ENCODE peak calls at places on chromosomes 16 and 17, in seven cellular contexts. One of them, this sample, is unnamed.
A peak's percentile ranks its signal among the peaks of the same experiment; 100 is the strongest.

GRCh38 chr16:25493136-25493811 is 198.5 kb upstream of the HS3ST4 start:
- DNase-seq in ascending aorta: no peak
- DNase-seq in Caco-2: no peak
- DNase-seq in neural progenitor cell: no peak
- DNase-seq in CD8-positive, alpha-beta memory T cell: no peak
- DNase-seq in right lobe of liver: no peak
- DNase-seq in CD8-positive, alpha-beta T cell: no peak
- DNase-seq in this sample: no peak

GRCh38 chr17:55690105-55690508 is 32.6 kb downstream of the TMEM100 start:
- DNase-seq in ascending aorta: no peak
- DNase-seq in Caco-2: no peak
- DNase-seq in neural progenitor cell: no peak
- DNase-seq in CD8-positive, alpha-beta memory T cell: no peak
- DNase-seq in right lobe of liver: no peak
- DNase-seq in CD8-positive, alpha-beta T cell: no peak
- DNase-seq in this sample: no peak

GRCh38 chr16:88348377-88349152 is 34.2 kb upstream of the ZNF469 start:
- DNase-seq in ascending aorta: no peak
- DNase-seq in Caco-2: no peak
- DNase-seq in neural progenitor cell: no peak
- DNase-seq in CD8-positive, alpha-beta memory T cell: no peak
- DNase-seq in right lobe of liver: peak; percentile 12
- DNase-seq in CD8-positive, alpha-beta T cell: no peak
- DNase-seq in this sample: peak; percentile 17

GRCh38 chr16:83517398-83517797 is 290.4 kb upstream of the HSBP1 start:
- DNase-seq in ascending aorta: no peak
- DNase-seq in Caco-2: no peak
- DNase-seq in neural progenitor cell: no peak
- DNase-seq in CD8-positive, alpha-beta memory T cell: no peak
- DNase-seq in right lobe of liver: no peak
- DNase-seq in CD8-positive, alpha-beta T cell: no peak
- DNase-seq in this sample: no peak

GRCh38 chr17:19579867-19580565 is 46.4 kb downstream of the SLC47A1 start:
- DNase-seq in ascending aorta: no peak
- DNase-seq in Caco-2: no peak
- DNase-seq in neural progenitor cell: peak; percentile 23
- DNase-seq in CD8-positive, alpha-beta memory T cell: no peak
- DNase-seq in right lobe of liver: peak; percentile 34
- DNase-seq in CD8-positive, alpha-beta T cell: no peak
- DNase-seq in this sample: no peak

GRCh38 chr16:49952386-49952785 is 72.6 kb upstream of the CNEP1R1 start:
- DNase-seq in ascending aorta: no peak
- DNase-seq in Caco-2: no peak
- DNase-seq in neural progenitor cell: no peak
- DNase-seq in CD8-positive, alpha-beta memory T cell: no peak
- DNase-seq in right lobe of liver: no peak
- DNase-seq in CD8-positive, alpha-beta T cell: no peak
- DNase-seq in this sample: no peak

GRCh38 chr17:72760368-72760767 is 332.1 kb downstream of the SLC39A11 start:
- DNase-seq in ascending aorta: no peak
- DNase-seq in Caco-2: no peak
- DNase-seq in neural progenitor cell: no peak
- DNase-seq in CD8-positive, alpha-beta memory T cell: no peak
- DNase-seq in right lobe of liver: no peak
- DNase-seq in CD8-positive, alpha-beta T cell: no peak
- DNase-seq in this sample: no peak

GRCh38 chr17:19502517-19502916 is 31.1 kb upstream of the SLC47A1 start:
- DNase-seq in ascending aorta: no peak
- DNase-seq in Caco-2: no peak
- DNase-seq in neural progenitor cell: no peak
- DNase-seq in CD8-positive, alpha-beta memory T cell: peak; percentile 63
- DNase-seq in right lobe of liver: no peak
- DNase-seq in CD8-positive, alpha-beta T cell: peak; percentile 32
- DNase-seq in this sample: no peak

GRCh38 chr17:4175921-4176802 is 33.2 kb downstream of the CYB5D2 start:
- DNase-seq in ascending aorta: no peak
- DNase-seq in Caco-2: no peak
- DNase-seq in neural progenitor cell: no peak
- DNase-seq in CD8-positive, alpha-beta memory T cell: peak; percentile 64
- DNase-seq in right lobe of liver: no peak
- DNase-seq in CD8-positive, alpha-beta T cell: peak; percentile 48
- DNase-seq in this sample: no peak

GRCh38 chr17:80520810-80521209 is 23.8 kb upstream of the RPTOR start:
- DNase-seq in ascending aorta: no peak
- DNase-seq in Caco-2: no peak
- DNase-seq in neural progenitor cell: no peak
- DNase-seq in CD8-positive, alpha-beta memory T cell: no peak
- DNase-seq in right lobe of liver: no peak
- DNase-seq in CD8-positive, alpha-beta T cell: no peak
- DNase-seq in this sample: no peak

GRCh38 chr16:24820522-24820921 is 25.2 kb upstream of the SLC5A11 start:
- DNase-seq in ascending aorta: no peak
- DNase-seq in Caco-2: no peak
- DNase-seq in neural progenitor cell: no peak
- DNase-seq in CD8-positive, alpha-beta memory T cell: no peak
- DNase-seq in right lobe of liver: no peak
- DNase-seq in CD8-positive, alpha-beta T cell: no peak
- DNase-seq in this sample: no peak

GRCh38 chr16:7025616-7026190 is 306.9 kb upstream of the RBFOX1 start:
- DNase-seq in ascending aorta: no peak
- DNase-seq in Caco-2: peak; percentile 78
- DNase-seq in neural progenitor cell: peak; percentile 91
- DNase-seq in CD8-positive, alpha-beta memory T cell: no peak
- DNase-seq in right lobe of liver: peak; percentile 65
- DNase-seq in CD8-positive, alpha-beta T cell: no peak
- DNase-seq in this sample: peak; percentile 78

GRCh38 chr17:80781851-80782277 is 209.8 kb upstream of the CHMP6 start:
- DNase-seq in ascending aorta: no peak
- DNase-seq in Caco-2: no peak
- DNase-seq in neural progenitor cell: no peak
- DNase-seq in CD8-positive, alpha-beta memory T cell: no peak
- DNase-seq in right lobe of liver: no peak
- DNase-seq in CD8-positive, alpha-beta T cell: no peak
- DNase-seq in this sample: no peak

GRCh38 chr17:81418710-81419332 is 23.6 kb downstream of the BAHCC1 start:
- DNase-seq in ascending aorta: no peak
- DNase-seq in Caco-2: no peak
- DNase-seq in neural progenitor cell: no peak
- DNase-seq in CD8-positive, alpha-beta memory T cell: no peak
- DNase-seq in right lobe of liver: no peak
- DNase-seq in CD8-positive, alpha-beta T cell: no peak
- DNase-seq in this sample: no peak

GRCh38 chr17:63032141-63032540 is 66.1 kb downstream of the TANC2 start:
- DNase-seq in ascending aorta: no peak
- DNase-seq in Caco-2: no peak
- DNase-seq in neural progenitor cell: no peak
- DNase-seq in CD8-positive, alpha-beta memory T cell: no peak
- DNase-seq in right lobe of liver: no peak
- DNase-seq in CD8-positive, alpha-beta T cell: no peak
- DNase-seq in this sample: no peak

GRCh38 chr17:8121531-8122390 is 2.1 kb downstream of the HES7 start:
- DNase-seq in ascending aorta: no peak
- DNase-seq in Caco-2: peak; percentile 52
- DNase-seq in neural progenitor cell: peak; percentile 96
- DNase-seq in CD8-positive, alpha-beta memory T cell: peak; percentile 36
- DNase-seq in right lobe of liver: no peak
- DNase-seq in CD8-positive, alpha-beta T cell: peak; percentile 49
- DNase-seq in this sample: peak; percentile 77

GRCh38 chr16:46843898-46844642 is 13.1 kb upstream of the C16orf87 start:
- DNase-seq in ascending aorta: no peak
- DNase-seq in Caco-2: no peak
- DNase-seq in neural progenitor cell: no peak
- DNase-seq in CD8-positive, alpha-beta memory T cell: no peak
- DNase-seq in right lobe of liver: no peak
- DNase-seq in CD8-positive, alpha-beta T cell: no peak
- DNase-seq in this sample: no peak

GRCh38 chr17:69474171-69474831 is 59.8 kb downstream of the MAP2K6 start:
- DNase-seq in ascending aorta: no peak
- DNase-seq in Caco-2: no peak
- DNase-seq in neural progenitor cell: peak; percentile 58
- DNase-seq in CD8-positive, alpha-beta memory T cell: no peak
- DNase-seq in right lobe of liver: no peak
- DNase-seq in CD8-positive, alpha-beta T cell: no peak
- DNase-seq in this sample: no peak

GRCh38 chr17:69477900-69478266 is 63.4 kb downstream of the MAP2K6 start:
- DNase-seq in ascending aorta: no peak
- DNase-seq in Caco-2: no peak
- DNase-seq in neural progenitor cell: no peak
- DNase-seq in CD8-positive, alpha-beta memory T cell: no peak
- DNase-seq in right lobe of liver: no peak
- DNase-seq in CD8-positive, alpha-beta T cell: no peak
- DNase-seq in this sample: no peak

GRCh38 chr17:69477204-69477899 is 62.9 kb downstream of the MAP2K6 start:
- DNase-seq in ascending aorta: no peak
- DNase-seq in Caco-2: peak; percentile 58
- DNase-seq in neural progenitor cell: no peak
- DNase-seq in CD8-positive, alpha-beta memory T cell: no peak
- DNase-seq in right lobe of liver: no peak
- DNase-seq in CD8-positive, alpha-beta T cell: no peak
- DNase-seq in this sample: no peak

GRCh38 chr17:69480197-69480596 is 65.7 kb downstream of the MAP2K6 start:
- DNase-seq in ascending aorta: no peak
- DNase-seq in Caco-2: no peak
- DNase-seq in neural progenitor cell: no peak
- DNase-seq in CD8-positive, alpha-beta memory T cell: no peak
- DNase-seq in right lobe of liver: no peak
- DNase-seq in CD8-positive, alpha-beta T cell: no peak
- DNase-seq in this sample: no peak

DNA sequence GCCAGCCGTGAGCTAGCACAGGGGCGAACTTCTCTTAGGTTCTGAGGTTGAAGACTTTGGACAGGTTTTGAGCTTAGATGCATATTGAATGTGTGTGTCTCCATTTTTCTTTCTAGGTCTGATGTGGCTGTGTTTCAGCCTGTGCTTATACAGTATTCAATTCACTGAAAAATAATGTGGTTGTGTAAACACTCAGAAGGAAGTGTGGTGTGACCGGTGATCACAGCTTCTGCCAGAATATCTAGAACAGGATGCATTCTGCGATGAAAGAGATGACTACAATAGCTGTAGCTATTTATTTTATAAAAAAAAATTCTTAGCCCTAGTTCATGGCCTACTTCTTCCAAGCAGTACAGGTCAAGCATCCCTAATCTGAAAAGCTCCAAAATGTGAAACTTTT is 64.4 kb downstream of the MAP2K6 start:
- DNase-seq in ascending aorta: no peak
- DNase-seq in Caco-2: no peak
- DNase-seq in neural progenitor cell: no peak
- DNase-seq in CD8-positive, alpha-beta memory T cell: no peak
- DNase-seq in right lobe of liver: no peak
- DNase-seq in CD8-positive, alpha-beta T cell: no peak
- DNase-seq in this sample: no peak
- H3K4me1 ChIP-seq in ascending aorta: no peaks in the 10 kb centered on the region
- H3K4me1 ChIP-seq in Caco-2: peaks cover 27% of the 10 kb centered on the region
- H3K4me1 ChIP-seq in neural progenitor cell: peaks cover 14% of the 10 kb centered on the region
- H3K4me1 ChIP-seq in CD8-positive, alpha-beta memory T cell: no peaks in the 10 kb centered on the region
- H3K4me1 ChIP-seq in right lobe of liver: no peaks in the 10 kb centered on the region
- H3K4me1 ChIP-seq in CD8-positive, alpha-beta T cell: peaks cover 4% of the 10 kb centered on the region
- H3K4me1 ChIP-seq in this sample: peaks cover 31% of the 10 kb centered on the region

DNA sequence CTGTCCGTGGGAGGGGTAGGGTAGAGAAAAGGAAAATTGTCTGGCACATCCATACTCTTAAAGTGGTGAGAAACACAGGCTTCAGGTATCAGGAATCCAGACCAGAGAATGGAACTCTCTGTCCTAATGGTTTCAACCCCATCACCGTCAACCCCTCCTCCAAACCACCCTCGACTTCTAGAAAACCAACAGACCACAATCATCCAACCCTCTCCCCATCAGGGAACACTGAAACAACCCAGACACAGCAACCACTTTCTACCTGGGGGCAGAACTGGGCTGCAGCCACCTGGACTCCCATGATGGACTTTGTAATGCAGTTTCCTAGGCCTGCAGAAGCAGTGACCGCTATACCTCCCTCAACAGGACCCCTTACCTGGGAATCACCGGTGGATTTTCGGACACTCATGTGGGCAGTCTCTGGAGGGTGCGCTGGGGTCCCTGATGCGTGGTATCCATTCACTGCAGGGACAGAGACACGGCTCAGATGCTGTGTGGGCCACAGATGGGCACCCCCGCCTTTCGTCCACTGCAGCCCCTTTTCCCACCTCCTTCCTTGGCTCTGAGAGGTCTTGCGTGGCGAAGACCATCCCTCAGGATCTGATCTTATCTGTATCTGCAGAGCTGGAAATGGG is 64.3 kb upstream of the RCVRN start:
- DNase-seq in ascending aorta: no peak
- DNase-seq in Caco-2: no peak
- DNase-seq in neural progenitor cell: no peak
- DNase-seq in CD8-positive, alpha-beta memory T cell: no peak
- DNase-seq in right lobe of liver: no peak
- DNase-seq in CD8-positive, alpha-beta T cell: no peak
- DNase-seq in this sample: no peak
- H3K4me1 ChIP-seq in ascending aorta: no peaks in the 10 kb centered on the region
- H3K4me1 ChIP-seq in Caco-2: no peaks in the 10 kb centered on the region
- H3K4me1 ChIP-seq in neural progenitor cell: peaks cover 19% of the 10 kb centered on the region
- H3K4me1 ChIP-seq in CD8-positive, alpha-beta memory T cell: no peaks in the 10 kb centered on the region
- H3K4me1 ChIP-seq in right lobe of liver: no peaks in the 10 kb centered on the region
- H3K4me1 ChIP-seq in CD8-positive, alpha-beta T cell: no peaks in the 10 kb centered on the region
- H3K4me1 ChIP-seq in this sample: peaks cover 3% of the 10 kb centered on the region

GRCh38 chr17:1002771-1003555 is 6.0 kb downstream of the TIMM22 start:
- DNase-seq in ascending aorta: no peak
- DNase-seq in Caco-2: no peak
- DNase-seq in neural progenitor cell: no peak
- DNase-seq in CD8-positive, alpha-beta memory T cell: no peak
- DNase-seq in right lobe of liver: no peak
- DNase-seq in CD8-positive, alpha-beta T cell: no peak
- DNase-seq in this sample: no peak
- H3K4me1 ChIP-seq in ascending aorta: peaks cover 76% of the 10 kb centered on the region
- H3K4me1 ChIP-seq in Caco-2: peaks cover 16% of the 10 kb centered on the region
- H3K4me1 ChIP-seq in neural progenitor cell: peaks cover under 1% of the 10 kb centered on the region
- H3K4me1 ChIP-seq in CD8-positive, alpha-beta memory T cell: peaks cover 4% of the 10 kb centered on the region
- H3K4me1 ChIP-seq in right lobe of liver: peaks cover under 1% of the 10 kb centered on the region
- H3K4me1 ChIP-seq in CD8-positive, alpha-beta T cell: peaks cover 20% of the 10 kb centered on the region
- H3K4me1 ChIP-seq in this sample: peaks cover 16% of the 10 kb centered on the region

GRCh38 chr17:45578516-45579455 is 88.3 kb upstream of the PLEKHM1 start:
- DNase-seq in ascending aorta: no peak
- DNase-seq in Caco-2: no peak
- DNase-seq in neural progenitor cell: no peak
- DNase-seq in CD8-positive, alpha-beta memory T cell: no peak
- DNase-seq in right lobe of liver: no peak
- DNase-seq in CD8-positive, alpha-beta T cell: no peak
- DNase-seq in this sample: no peak

GRCh38 chr17:45577571-45578279 is 87.2 kb upstream of the PLEKHM1 start:
- DNase-seq in ascending aorta: no peak
- DNase-seq in Caco-2: no peak
- DNase-seq in neural progenitor cell: no peak
- DNase-seq in CD8-positive, alpha-beta memory T cell: no peak
- DNase-seq in right lobe of liver: no peak
- DNase-seq in CD8-positive, alpha-beta T cell: no peak
- DNase-seq in this sample: no peak

GRCh38 chr17:45575126-45575885 is 84.8 kb upstream of the PLEKHM1 start:
- DNase-seq in ascending aorta: no peak
- DNase-seq in Caco-2: no peak
- DNase-seq in neural progenitor cell: no peak
- DNase-seq in CD8-positive, alpha-beta memory T cell: no peak
- DNase-seq in right lobe of liver: no peak
- DNase-seq in CD8-positive, alpha-beta T cell: no peak
- DNase-seq in this sample: no peak

GRCh38 chr17:45573915-45574314 is 83.4 kb upstream of the PLEKHM1 start:
- DNase-seq in ascending aorta: no peak
- DNase-seq in Caco-2: no peak
- DNase-seq in neural progenitor cell: no peak
- DNase-seq in CD8-positive, alpha-beta memory T cell: no peak
- DNase-seq in right lobe of liver: no peak
- DNase-seq in CD8-positive, alpha-beta T cell: no peak
- DNase-seq in this sample: no peak

GRCh38 chr17:45574376-45574775 is 83.9 kb upstream of the PLEKHM1 start:
- DNase-seq in ascending aorta: no peak
- DNase-seq in Caco-2: no peak
- DNase-seq in neural progenitor cell: no peak
- DNase-seq in CD8-positive, alpha-beta memory T cell: no peak
- DNase-seq in right lobe of liver: no peak
- DNase-seq in CD8-positive, alpha-beta T cell: no peak
- DNase-seq in this sample: no peak
- H3K4me1 ChIP-seq in ascending aorta: peaks cover 7% of the 10 kb centered on the region
- H3K4me1 ChIP-seq in Caco-2: no peaks in the 10 kb centered on the region
- H3K4me1 ChIP-seq in neural progenitor cell: no peaks in the 10 kb centered on the region
- H3K4me1 ChIP-seq in CD8-positive, alpha-beta memory T cell: peaks cover 4% of the 10 kb centered on the region
- H3K4me1 ChIP-seq in right lobe of liver: no peaks in the 10 kb centered on the region
- H3K4me1 ChIP-seq in CD8-positive, alpha-beta T cell: peaks cover 4% of the 10 kb centered on the region
- H3K4me1 ChIP-seq in this sample: no peaks in the 10 kb centered on the region